ENCODE peak calls at places on chromosomes 12 and 14, in six cellular contexts. C is pancreas, W is epithelial cell of prostate, N is HT1080, K is coronary artery, T is ovary. M is an unnamed sample.
A peak's percentile ranks its signal among the peaks of the same experiment; 100 is the strongest.

GRCh38 chr12:26128180-26128579 is 3.3 kb upstream of the BHLHE41 start:
- DNase-seq in W (no peak), N (no peak), C (no peak), T (no peak), K (no peak), M (no peak)

GRCh38 chr12:70982286-70982685 is 61.7 kb upstream of the PTPRR start:
- DNase-seq in K (no peak), N (no peak), C (no peak), W (no peak), T (no peak), M (no peak)

GRCh38 chr12:5718073-5718472 is 227.0 kb downstream of the ANO2 start:
- DNase-seq in K (no peak), T (no peak), W (no peak), C (no peak), N (no peak), M (no peak)

GRCh38 chr14:24329736-24330135 is 5.1 kb downstream of the ADCY4 start:
- DNase-seq in K (no peak), N (no peak), W (no peak), T (no peak), C (no peak), M (no peak)

GRCh38 chr14:92258934-92259333 is 64.0 kb upstream of the SLC24A4 start:
- DNase-seq in K (no peak), N (no peak), W (no peak), C (no peak), T (no peak), M (no peak)

GRCh38 chr12:96985515-96986362 is 78.7 kb downstream of the NEDD1 start:
- DNase-seq in N (no peak), C (peak; percentile 53), K (no peak), T (no peak), W (no peak), M (peak; percentile 47)

GRCh38 chr12:26273811-26274210 is 78.4 kb downstream of the SSPN start:
- DNase-seq in K (no peak), W (no peak), C (no peak), T (no peak), N (no peak), M (no peak)

GRCh38 chr14:68716698-68717097 is 76.2 kb downstream of the ZFP36L1 start:
- DNase-seq in T (no peak), N (no peak), W (no peak), C (no peak), K (peak; percentile 33), M (no peak)

GRCh38 chr14:58072288-58073071 is 79.5 kb downstream of the ARMH4 start:
- DNase-seq in N (peak; percentile 60), K (no peak), C (no peak), W (no peak), T (peak; percentile 50), M (peak; percentile 47)

GRCh38 chr12:47734725-47735480 is 9.6 kb upstream of the ENDOU start:
- DNase-seq in K (no peak), N (no peak), W (no peak), T (peak; percentile 67), C (peak; percentile 51), M (no peak)

GRCh38 chr12:120960657-120961056 is 17.7 kb upstream of the HNF1A start:
- DNase-seq in C (no peak), K (no peak), T (no peak), N (no peak), W (no peak), M (no peak)

GRCh38 chr12:12941450-12942350 is 10.3 kb downstream of the GPRC5D start:
- DNase-seq in N (peak; percentile 17), T (no peak), K (no peak), W (no peak), C (no peak), M (no peak)

GRCh38 chr14:56002876-56003625 is 115.2 kb upstream of the PELI2 start:
- DNase-seq in T (no peak), C (no peak), N (no peak), K (no peak), W (no peak), M (no peak)

GRCh38 chr12:48163150-48163747 is 5.9 kb upstream of the ASB8 start:
- DNase-seq in N (no peak), T (no peak), W (no peak), K (no peak), C (no peak), M (no peak)

GRCh38 chr12:130086248-130086647 is 76.0 kb upstream of the FZD10 start:
- DNase-seq in C (no peak), T (no peak), W (no peak), N (no peak), K (no peak), M (no peak)

GRCh38 chr14:91755560-91755959 is 23.7 kb upstream of the CATSPERB start:
- DNase-seq in N (peak; percentile 78), C (no peak), T (no peak), K (no peak), W (peak; percentile 39), M (no peak)

GRCh38 chr12:88328056-88328455 is 185.9 kb downstream of the TMTC3 start:
- DNase-seq in K (no peak), T (no peak), C (no peak), W (no peak), N (no peak), M (no peak)

GRCh38 chr12:49961111-49961922 is at the start of gene AQP5:
- DNase-seq in T (no peak), N (no peak), C (no peak), K (no peak), W (no peak), M (no peak)

GRCh38 chr14:29894030-29894429 is 33.6 kb downstream of the PRKD1 start:
- DNase-seq in K (no peak), N (no peak), T (no peak), W (no peak), C (no peak), M (no peak)

GRCh38 chr14:74408870-74409269 is 17.1 kb downstream of the SYNDIG1L start:
- DNase-seq in N (no peak), W (no peak), K (no peak), C (no peak), T (no peak), M (no peak)

GRCh38 chr12:100154472-100155247 is 12.0 kb upstream of the BLTP3B start:
- DNase-seq in N (peak; percentile 55), K (no peak), T (peak; percentile 56), C (no peak), W (no peak), M (peak; percentile 77)

GRCh38 chr12:27999970-28000369 is 27.4 kb upstream of the PTHLH start:
- DNase-seq in W (no peak), K (no peak), C (no peak), N (no peak), T (no peak), M (no peak)

GRCh38 chr14:94926176-94926575 is 156.3 kb upstream of the GSC start:
- DNase-seq in C (no peak), N (no peak), T (no peak), W (no peak), K (no peak), M (no peak)

GRCh38 chr14:96582641-96582980 is 80.4 kb downstream of the PAPOLA start:
- DNase-seq in K (peak; percentile 56), T (no peak), W (no peak), N (no peak), C (no peak), M (no peak)

GRCh38 chr12:130583317-130583716 is 132.8 kb downstream of the RIMBP2 start:
- DNase-seq in T (no peak), K (no peak), N (no peak), C (no peak), W (no peak), M (no peak)

GRCh38 chr14:47207636-47208035 is 467.8 kb downstream of the MDGA2 start:
- DNase-seq in N (peak; percentile 28), C (no peak), K (no peak), T (no peak), W (no peak), M (no peak)

GRCh38 chr12:89075890-89076591 is 276.3 kb downstream of the DUSP6 start:
- DNase-seq in W (no peak), C (no peak), K (no peak), N (no peak), T (no peak), M (no peak)

GRCh38 chr14:89617142-89617460 is 200.1 kb upstream of the FOXN3 start:
- DNase-seq in K (no peak), W (no peak), C (no peak), T (no peak), N (no peak), M (no peak)

GRCh38 chr12:31494455-31494854 is 96.5 kb downstream of the DENND5B start:
- DNase-seq in W (no peak), C (no peak), N (no peak), K (no peak), T (no peak), M (no peak)

GRCh38 chr14:32286602-32287001 is 42.5 kb upstream of the AKAP6 start:
- DNase-seq in W (no peak), T (no peak), K (no peak), N (no peak), C (no peak), M (no peak)

GRCh38 chr12:99265648-99266047 is 381.9 kb upstream of the GARIN6 start:
- DNase-seq in K (no peak), W (no peak), T (no peak), C (no peak), N (no peak), M (no peak)

GRCh38 chr14:89432226-89432625 is 15.2 kb upstream of the FOXN3 start:
- DNase-seq in T (no peak), N (no peak), K (no peak), W (no peak), C (no peak), M (no peak)

GRCh38 chr12:116881325-116881866 is at the start of gene HRK:
- DNase-seq in W (no peak), C (no peak), K (no peak), N (no peak), T (no peak), M (no peak)

GRCh38 chr14:36750244-36750643 is 88.6 kb downstream of the PAX9 start:
- DNase-seq in C (no peak), T (no peak), K (no peak), N (no peak), W (no peak), M (no peak)

GRCh38 chr12:57526477-57527126 is 4.0 kb downstream of the MBD6 start:
- DNase-seq in C (peak; percentile 61), N (no peak), W (no peak), K (no peak), T (no peak), M (no peak)

GRCh38 chr14:30227871-30228270 is 300.2 kb upstream of the PRKD1 start:
- DNase-seq in T (peak; percentile 17), K (no peak), N (peak; percentile 81), W (no peak), C (no peak), M (no peak)

GRCh38 chr14:81408595-81408994 is 8.5 kb upstream of the STON2 start:
- DNase-seq in C (no peak), N (no peak), W (no peak), T (no peak), K (no peak), M (no peak)

GRCh38 chr14:87049886-87050820 is 942.8 kb downstream of the GALC start:
- DNase-seq in N (peak; percentile 41), W (peak; percentile 39), C (no peak), T (no peak), K (no peak), M (no peak)

GRCh38 chr14:83905157-83905556 is 1624.8 kb upstream of the FLRT2 start:
- DNase-seq in K (no peak), W (no peak), T (no peak), C (no peak), N (no peak), M (no peak)

GRCh38 chr12:40144023-40144422 is 38.1 kb upstream of the SLC2A13 start:
- DNase-seq in K (no peak), T (no peak), C (no peak), W (no peak), N (no peak), M (no peak)